ENCODE peak calls at places on chromosome 15, in seven cellular contexts. One of them, this sample, is unnamed.

GRCh38 chr15:97759363-97759762 is 201.1 kb upstream of the ARRDC4 start:
- DNase-seq in AG04450: no peak
- DNase-seq in spleen: no peak
- DNase-seq in GM12864: no peak
- DNase-seq in aorta: no peak
- DNase-seq in NT2/D1: no peak
- DNase-seq in astrocyte of the cerebellum: peak; percentile 50
- DNase-seq in this sample: no peak

GRCh38 chr15:41558400-41559238 is at the start of gene TYRO3:
- DNase-seq in NT2/D1: no peak
- DNase-seq in spleen: peak; percentile 88
- DNase-seq in aorta: peak; percentile 74
- DNase-seq in AG04450: no peak
- DNase-seq in astrocyte of the cerebellum: no peak
- DNase-seq in GM12864: no peak
- DNase-seq in this sample: peak; percentile 94

GRCh38 chr15:75646944-75647364 is 758 bp upstream of the SNX33 start:
- DNase-seq in GM12864: no peak
- DNase-seq in astrocyte of the cerebellum: no peak
- DNase-seq in AG04450: no peak
- DNase-seq in aorta: no peak
- DNase-seq in spleen: no peak
- DNase-seq in NT2/D1: no peak
- DNase-seq in this sample: no peak

GRCh38 chr15:42890161-42890913 is 30.2 kb downstream of the TTBK2 start:
- DNase-seq in AG04450: peak; percentile 49
- DNase-seq in aorta: no peak
- DNase-seq in astrocyte of the cerebellum: peak; percentile 88
- DNase-seq in GM12864: no peak
- DNase-seq in spleen: no peak
- DNase-seq in NT2/D1: peak; percentile 5
- DNase-seq in this sample: peak; percentile 16

GRCh38 chr15:48939686-48940085 is 24.0 kb downstream of the SHC4 start:
- DNase-seq in NT2/D1: no peak
- DNase-seq in GM12864: no peak
- DNase-seq in spleen: no peak
- DNase-seq in AG04450: peak; percentile 93
- DNase-seq in astrocyte of the cerebellum: peak; percentile 83
- DNase-seq in aorta: peak; percentile 50
- DNase-seq in this sample: no peak

GRCh38 chr15:57288926-57289650 is 87.2 kb upstream of the CGNL1 start:
- DNase-seq in spleen: no peak
- DNase-seq in aorta: no peak
- DNase-seq in GM12864: no peak
- DNase-seq in AG04450: no peak
- DNase-seq in astrocyte of the cerebellum: no peak
- DNase-seq in NT2/D1: no peak
- DNase-seq in this sample: no peak

GRCh38 chr15:22961661-22962221 is 18.4 kb downstream of the CYFIP1 start:
- DNase-seq in NT2/D1: no peak
- DNase-seq in AG04450: no peak
- DNase-seq in GM12864: no peak
- DNase-seq in astrocyte of the cerebellum: no peak
- DNase-seq in aorta: no peak
- DNase-seq in spleen: peak; percentile 6
- DNase-seq in this sample: no peak

GRCh38 chr15:89197503-89197971 is 23.8 kb downstream of the RLBP1 start:
- DNase-seq in AG04450: no peak
- DNase-seq in aorta: no peak
- DNase-seq in astrocyte of the cerebellum: no peak
- DNase-seq in NT2/D1: peak; percentile 71
- DNase-seq in GM12864: no peak
- DNase-seq in spleen: no peak
- DNase-seq in this sample: peak; percentile 89

GRCh38 chr15:69393831-69394491 is 20.2 kb upstream of the KIF23 start:
- DNase-seq in aorta: no peak
- DNase-seq in GM12864: no peak
- DNase-seq in astrocyte of the cerebellum: no peak
- DNase-seq in AG04450: no peak
- DNase-seq in spleen: no peak
- DNase-seq in NT2/D1: no peak
- DNase-seq in this sample: no peak

GRCh38 chr15:98946301-98947255 is 61.0 kb downstream of the PGPEP1L start:
- DNase-seq in AG04450: no peak
- DNase-seq in astrocyte of the cerebellum: no peak
- DNase-seq in aorta: peak; percentile 90
- DNase-seq in NT2/D1: no peak
- DNase-seq in GM12864: no peak
- DNase-seq in spleen: peak; percentile 87
- DNase-seq in this sample: peak; percentile 32

GRCh38 chr15:57198654-57199241 is 177.6 kb upstream of the CGNL1 start:
- DNase-seq in GM12864: no peak
- DNase-seq in NT2/D1: peak; percentile 78
- DNase-seq in astrocyte of the cerebellum: no peak
- DNase-seq in AG04450: no peak
- DNase-seq in spleen: no peak
- DNase-seq in aorta: no peak
- DNase-seq in this sample: peak; percentile 21

GRCh38 chr15:20340331-20340811 is 201.2 kb downstream of the GOLGA6L6 start:
- DNase-seq in astrocyte of the cerebellum: no peak
- DNase-seq in spleen: peak; percentile 88
- DNase-seq in GM12864: no peak
- DNase-seq in NT2/D1: no peak
- DNase-seq in aorta: peak; percentile 77
- DNase-seq in AG04450: no peak
- DNase-seq in this sample: peak; percentile 46

GRCh38 chr15:67033012-67033411 is 32.4 kb upstream of the SMAD3 start:
- DNase-seq in AG04450: no peak
- DNase-seq in astrocyte of the cerebellum: no peak
- DNase-seq in NT2/D1: no peak
- DNase-seq in aorta: no peak
- DNase-seq in GM12864: no peak
- DNase-seq in spleen: no peak
- DNase-seq in this sample: peak; percentile 63

GRCh38 chr15:57500979-57501576 is 90.6 kb upstream of the MYZAP start:
- DNase-seq in spleen: no peak
- DNase-seq in NT2/D1: no peak
- DNase-seq in GM12864: no peak
- DNase-seq in astrocyte of the cerebellum: no peak
- DNase-seq in AG04450: no peak
- DNase-seq in aorta: no peak
- DNase-seq in this sample: no peak

GRCh38 chr15:70385711-70386110 is 288.0 kb upstream of the TLE3 start:
- DNase-seq in NT2/D1: no peak
- DNase-seq in GM12864: no peak
- DNase-seq in astrocyte of the cerebellum: no peak
- DNase-seq in spleen: no peak
- DNase-seq in aorta: no peak
- DNase-seq in AG04450: no peak
- DNase-seq in this sample: no peak

GRCh38 chr15:99436472-99437314 is 129.1 kb upstream of the MEF2A start:
- DNase-seq in AG04450: no peak
- DNase-seq in aorta: peak; percentile 37
- DNase-seq in GM12864: no peak
- DNase-seq in spleen: no peak
- DNase-seq in NT2/D1: no peak
- DNase-seq in astrocyte of the cerebellum: no peak
- DNase-seq in this sample: no peak

GRCh38 chr15:31020542-31020941 is 29.1 kb upstream of the MTMR10 start:
- DNase-seq in spleen: no peak
- DNase-seq in NT2/D1: no peak
- DNase-seq in astrocyte of the cerebellum: no peak
- DNase-seq in GM12864: no peak
- DNase-seq in AG04450: no peak
- DNase-seq in aorta: no peak
- DNase-seq in this sample: no peak

DNA sequence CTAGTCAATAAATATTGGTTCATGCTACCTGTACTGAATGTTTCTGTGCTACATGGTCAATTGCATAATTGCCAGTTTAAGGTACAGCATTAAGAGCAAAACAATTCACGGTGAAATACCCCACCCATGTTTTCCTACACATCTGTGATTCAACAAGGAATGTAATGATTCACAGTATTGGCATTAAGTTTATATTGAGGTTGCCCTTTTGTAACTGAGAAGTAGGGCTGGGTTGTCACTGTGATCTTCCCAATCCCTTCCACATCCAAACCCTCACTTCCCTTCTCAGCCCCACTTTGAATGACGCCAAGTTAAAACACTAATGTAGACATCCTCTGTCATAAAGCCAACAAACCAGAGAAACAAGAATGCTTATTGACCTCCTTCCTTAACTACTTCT is 112.0 kb upstream of the TJP1 start:
- DNase-seq in GM12864: no peak
- DNase-seq in aorta: no peak
- DNase-seq in AG04450: no peak
- DNase-seq in spleen: no peak
- DNase-seq in NT2/D1: no peak
- DNase-seq in astrocyte of the cerebellum: no peak
- DNase-seq in this sample: no peak
- H3K4me3 ChIP-seq in GM12864: no peak overlapping the region
- H3K4me3 ChIP-seq in aorta: no peak overlapping the region
- H3K4me3 ChIP-seq in AG04450: no peak overlapping the region
- H3K4me3 ChIP-seq in spleen: no peak overlapping the region
- H3K4me3 ChIP-seq in NT2/D1: no peak overlapping the region
- H3K4me3 ChIP-seq in astrocyte of the cerebellum: no peak overlapping the region
- H3K4me3 ChIP-seq in this sample: no peak overlapping the region

GRCh38 chr15:60773893-60774292 is 295.0 kb upstream of the ICE2 start:
- DNase-seq in GM12864: no peak
- DNase-seq in aorta: no peak
- DNase-seq in spleen: no peak
- DNase-seq in AG04450: no peak
- DNase-seq in NT2/D1: no peak
- DNase-seq in astrocyte of the cerebellum: no peak
- DNase-seq in this sample: no peak

GRCh38 chr15:60774829-60775228 is 295.9 kb upstream of the ICE2 start:
- DNase-seq in GM12864: no peak
- DNase-seq in AG04450: no peak
- DNase-seq in spleen: no peak
- DNase-seq in aorta: no peak
- DNase-seq in astrocyte of the cerebellum: no peak
- DNase-seq in NT2/D1: no peak
- DNase-seq in this sample: no peak

GRCh38 chr15:60773255-60773654 is 294.3 kb upstream of the ICE2 start:
- DNase-seq in aorta: no peak
- DNase-seq in AG04450: no peak
- DNase-seq in astrocyte of the cerebellum: no peak
- DNase-seq in NT2/D1: no peak
- DNase-seq in GM12864: no peak
- DNase-seq in spleen: no peak
- DNase-seq in this sample: no peak

GRCh38 chr15:60777558-60777957 is 298.6 kb upstream of the ICE2 start:
- DNase-seq in spleen: no peak
- DNase-seq in AG04450: no peak
- DNase-seq in astrocyte of the cerebellum: no peak
- DNase-seq in GM12864: no peak
- DNase-seq in NT2/D1: no peak
- DNase-seq in aorta: no peak
- DNase-seq in this sample: no peak

DNA sequence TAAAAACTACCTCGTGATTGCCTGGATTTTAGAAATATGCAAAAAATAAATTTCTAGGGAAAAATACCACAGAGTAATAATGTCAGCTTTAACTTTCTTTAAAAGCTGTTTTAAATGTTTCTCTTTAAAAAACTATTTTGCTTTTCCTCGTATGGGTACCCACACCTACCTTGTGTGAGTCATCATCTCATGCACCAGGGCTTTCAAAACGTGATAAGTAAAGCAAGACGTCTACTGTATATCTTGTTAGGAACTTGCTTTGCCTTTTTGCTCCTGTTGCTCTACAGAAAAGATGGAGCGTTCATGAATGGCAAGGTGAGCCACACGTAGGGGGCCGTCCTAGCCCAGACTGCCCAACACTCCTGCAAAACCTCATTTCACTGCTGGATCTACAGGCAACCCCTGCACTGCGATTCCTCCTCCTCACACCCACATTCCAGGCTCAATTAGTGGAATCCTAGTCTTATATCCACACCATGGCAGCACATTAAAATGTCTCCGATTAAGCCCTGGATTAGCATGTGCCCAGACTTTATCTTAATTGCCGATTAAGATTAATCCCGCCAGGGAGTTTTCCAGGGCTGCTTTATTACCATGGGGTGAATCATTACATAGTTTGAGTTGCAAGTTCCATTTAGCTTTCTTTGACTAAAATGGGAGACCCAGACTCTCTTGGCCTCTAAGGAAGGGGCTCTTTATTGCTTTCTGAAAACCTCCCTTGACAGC is 293.6 kb upstream of the ICE2 start:
- DNase-seq in AG04450: no peak
- DNase-seq in spleen: no peak
- DNase-seq in GM12864: no peak
- DNase-seq in NT2/D1: no peak
- DNase-seq in aorta: no peak
- DNase-seq in astrocyte of the cerebellum: no peak
- DNase-seq in this sample: no peak
- H3K4me3 ChIP-seq in AG04450: no peak overlapping the region
- H3K4me3 ChIP-seq in spleen: no peak overlapping the region
- H3K4me3 ChIP-seq in GM12864: no peak overlapping the region
- H3K4me3 ChIP-seq in NT2/D1: no peak overlapping the region
- H3K4me3 ChIP-seq in aorta: no peak overlapping the region
- H3K4me3 ChIP-seq in astrocyte of the cerebellum: no peak overlapping the region
- H3K4me3 ChIP-seq in this sample: no peak overlapping the region

GRCh38 chr15:68277605-68278344 is at the start of gene FEM1B:
- DNase-seq in astrocyte of the cerebellum: peak; percentile 75
- DNase-seq in NT2/D1: peak; percentile 89
- DNase-seq in spleen: peak; percentile 97
- DNase-seq in AG04450: peak; percentile 80
- DNase-seq in GM12864: peak; percentile 76
- DNase-seq in aorta: peak; percentile 94
- DNase-seq in this sample: peak; percentile 92

GRCh38 chr15:68279218-68279533 is 1.6 kb downstream of the FEM1B start:
- DNase-seq in GM12864: no peak
- DNase-seq in NT2/D1: no peak
- DNase-seq in spleen: no peak
- DNase-seq in astrocyte of the cerebellum: no peak
- DNase-seq in AG04450: no peak
- DNase-seq in aorta: no peak
- DNase-seq in this sample: no peak

GRCh38 chr15:68278345-68279217 is 1.0 kb downstream of the FEM1B start:
- DNase-seq in astrocyte of the cerebellum: no peak
- DNase-seq in NT2/D1: no peak
- DNase-seq in GM12864: no peak
- DNase-seq in AG04450: no peak
- DNase-seq in spleen: peak; percentile 21
- DNase-seq in aorta: no peak
- DNase-seq in this sample: no peak

GRCh38 chr15:68281008-68281407 is 3.5 kb downstream of the FEM1B start:
- DNase-seq in aorta: no peak
- DNase-seq in NT2/D1: no peak
- DNase-seq in spleen: no peak
- DNase-seq in GM12864: no peak
- DNase-seq in AG04450: no peak
- DNase-seq in astrocyte of the cerebellum: no peak
- DNase-seq in this sample: no peak

GRCh38 chr15:68279779-68280745 is 2.5 kb downstream of the FEM1B start:
- DNase-seq in astrocyte of the cerebellum: no peak
- DNase-seq in GM12864: no peak
- DNase-seq in spleen: no peak
- DNase-seq in AG04450: no peak
- DNase-seq in aorta: no peak
- DNase-seq in NT2/D1: no peak
- DNase-seq in this sample: peak; percentile 26
- H3K4me3 ChIP-seq in astrocyte of the cerebellum: peak overlapping the region; percentile 83
- H3K4me3 ChIP-seq in GM12864: peak overlapping the region; percentile 80
- H3K4me3 ChIP-seq in spleen: peak overlapping the region; percentile 83
- H3K4me3 ChIP-seq in AG04450: peak overlapping the region; percentile 96
- H3K4me3 ChIP-seq in aorta: peak overlapping the region; percentile 47
- H3K4me3 ChIP-seq in NT2/D1: peak overlapping the region; percentile 99
- H3K4me3 ChIP-seq in this sample: peak overlapping the region; percentile 17

GRCh38 chr15:74209997-74210573 is 7.5 kb upstream of the STRA6 start:
- DNase-seq in astrocyte of the cerebellum: peak; percentile 82
- DNase-seq in AG04450: no peak
- DNase-seq in NT2/D1: no peak
- DNase-seq in aorta: no peak
- DNase-seq in GM12864: no peak
- DNase-seq in spleen: no peak
- DNase-seq in this sample: no peak
- H3K4me3 ChIP-seq in astrocyte of the cerebellum: no peak overlapping the region
- H3K4me3 ChIP-seq in AG04450: no peak overlapping the region
- H3K4me3 ChIP-seq in NT2/D1: no peak overlapping the region
- H3K4me3 ChIP-seq in aorta: no peak overlapping the region
- H3K4me3 ChIP-seq in GM12864: no peak overlapping the region
- H3K4me3 ChIP-seq in spleen: no peak overlapping the region
- H3K4me3 ChIP-seq in this sample: no peak overlapping the region

This sample was measured in H7.